ENCODE peak calls at places on chromosome 14, in ten cellular contexts. W is NCI-H524 treated with DMSO at 0.1 percent for 48 hours; V is HuH-7.5; C is SK-N-DZ; T is amygdala; Y is Peyer's patch; L is stimulated activated CD8-positive, alpha-beta memory T cell treated with anti-CD3 and anti-CD28 coated beads, Interleukin-12 subunit alpha, Interleukin-12 subunit beta, amount 100 ng/mL, for 4 hours; O is right lobe of liver; B is Calu3; X is NCI-H1105. J is an unnamed sample.

GRCh38 chr14:103530831-103531230 is 1.8 kb downstream of the TRMT61A start:
- DNase-seq in W (no peak), V (no peak), C (no peak), T (no peak), Y (no peak), L (no peak), O (no peak), B (no peak), X (no peak), J (no peak)

GRCh38 chr14:93023802-93024434 is 91.8 kb downstream of the ITPK1 start:
- DNase-seq in W (no peak), V (no peak), C (no peak), T (no peak), Y (no peak), L (no peak), O (no peak), B (no peak), X (no peak), J (no peak)

GRCh38 chr14:58919262-58919661 is 269.2 kb upstream of the DAAM1 start:
- DNase-seq in W (peak; percentile 90), V (no peak), C (peak; percentile 31), T (no peak), Y (no peak), L (no peak), O (no peak), B (no peak), X (no peak), J (no peak)

GRCh38 chr14:65922166-65922565 is 509.6 kb downstream of the FUT8 start:
- DNase-seq in W (no peak), V (no peak), C (no peak), T (no peak), Y (no peak), L (no peak), O (no peak), B (no peak), X (no peak), J (no peak)

GRCh38 chr14:31880935-31881334 is 196.2 kb upstream of the ARHGAP5 start:
- DNase-seq in W (no peak), V (peak; percentile 51), C (no peak), T (no peak), Y (no peak), L (no peak), O (peak; percentile 24), B (peak; percentile 14), X (no peak), J (no peak)

GRCh38 chr14:57846631-57847030 is 19.3 kb downstream of the SLC35F4 start:
- DNase-seq in W (no peak), V (no peak), C (no peak), T (no peak), Y (no peak), L (no peak), O (no peak), B (no peak), X (no peak), J (no peak)

GRCh38 chr14:93878251-93878650 is 48.9 kb upstream of the FAM181A start:
- DNase-seq in W (no peak), V (no peak), C (no peak), T (no peak), Y (no peak), L (no peak), O (no peak), B (no peak), X (no peak), J (no peak)

GRCh38 chr14:26841361-26841760 is 243.5 kb upstream of the NOVA1 start:
- DNase-seq in W (no peak), V (no peak), C (no peak), T (no peak), Y (no peak), L (no peak), O (no peak), B (no peak), X (no peak), J (no peak)

GRCh38 chr14:95044463-95045254 is 112.7 kb downstream of the DICER1 start:
- DNase-seq in W (no peak), V (no peak), C (no peak), T (no peak), Y (peak; percentile 37), L (no peak), O (no peak), B (no peak), X (no peak), J (peak; percentile 11)

GRCh38 chr14:70804556-70805162 is 4.7 kb downstream of the MAP3K9 start:
- DNase-seq in W (no peak), V (no peak), C (no peak), T (no peak), Y (no peak), L (no peak), O (no peak), B (no peak), X (no peak), J (no peak)

GRCh38 chr14:69387311-69387710 is 10.8 kb downstream of the ERH start:
- DNase-seq in W (no peak), V (no peak), C (no peak), T (no peak), Y (no peak), L (no peak), O (no peak), B (no peak), X (no peak), J (no peak)

GRCh38 chr14:103185051-103186027 is 62.1 kb downstream of the TNFAIP2 start:
- DNase-seq in W (peak; percentile 26), V (no peak), C (peak; percentile 41), T (no peak), Y (no peak), L (no peak), O (no peak), B (peak; percentile 31), X (peak; percentile 40), J (no peak)

J was measured in naive thymus-derived CD4-positive, alpha-beta T cell.